ENCODE peak calls at places on chromosome 1, in four cellular contexts. S, M, V and K are unnamed samples.

GRCh38 chr1:246157516-246157915 is 349.6 kb downstream of the SMYD3 start:
- DNase-seq in S (no peak), M (no peak), V (no peak), K (no peak)

GRCh38 chr1:182340233-182341058 is 51.1 kb downstream of the GLUL start:
- DNase-seq in S (no peak), M (peak; percentile 7), V (no peak), K (no peak)

GRCh38 chr1:9303916-9304315 is 11.2 kb downstream of the SPSB1 start:
- DNase-seq in S (no peak), M (no peak), V (no peak), K (no peak)

GRCh38 chr1:72547412-72547811 is 265.1 kb upstream of the NEGR1 start:
- DNase-seq in S (no peak), M (no peak), V (no peak), K (no peak)

GRCh38 chr1:10217748-10218441 is 7.5 kb downstream of the KIF1B start:
- DNase-seq in S (no peak), M (no peak), V (no peak), K (no peak)

GRCh38 chr1:185345913-185346717 is 29.1 kb upstream of the IVNS1ABP start:
- DNase-seq in S (no peak), M (no peak), V (no peak), K (no peak)

GRCh38 chr1:25612421-25612820 is 4.2 kb upstream of the MAN1C1 start:
- DNase-seq in S (no peak), M (no peak), V (no peak), K (peak; percentile 26)

GRCh38 chr1:172932981-172933380 is 117.8 kb downstream of the TNFSF18 start:
- DNase-seq in S (no peak), M (no peak), V (no peak), K (no peak)

GRCh38 chr1:151130837-151131586 is 15.4 kb downstream of the SEMA6C start:
- DNase-seq in S (peak; percentile 92), M (peak; percentile 76), V (peak; percentile 94), K (no peak)

GRCh38 chr1:111857251-111857651 is 101.5 kb downstream of the DDX20 start:
- DNase-seq in S (no peak), M (peak; percentile 26), V (no peak), K (no peak)

GRCh38 chr1:164728719-164729118 is 169.7 kb downstream of the PBX1 start:
- DNase-seq in S (no peak), M (no peak), V (no peak), K (no peak)

GRCh38 chr1:56506314-56506743 is 73.0 kb downstream of the PLPP3 start:
- DNase-seq in S (no peak), M (no peak), V (peak; percentile 27), K (no peak)

GRCh38 chr1:185565314-185565713 is 168.9 kb upstream of the HMCN1 start:
- DNase-seq in S (no peak), M (no peak), V (no peak), K (no peak)

GRCh38 chr1:162977944-162978568 is 91.1 kb upstream of the RGS4 start:
- DNase-seq in S (no peak), M (no peak), V (no peak), K (no peak)

GRCh38 chr1:67760030-67760821 is 73.0 kb downstream of the GNG12 start:
- DNase-seq in S (no peak), M (peak; percentile 79), V (peak; percentile 63), K (no peak)

GRCh38 chr1:10651793-10652192 is 144.7 kb downstream of the CASZ1 start:
- DNase-seq in S (no peak), M (peak; percentile 55), V (no peak), K (no peak)

GRCh38 chr1:927234-927633 is 3.5 kb downstream of the SAMD11 start:
- DNase-seq in S (no peak), M (no peak), V (no peak), K (no peak)

GRCh38 chr1:186099362-186100064 is 275.5 kb downstream of the TPR start:
- DNase-seq in S (no peak), M (no peak), V (no peak), K (no peak)

GRCh38 chr1:61450454-61451213 is 274.3 kb downstream of the TM2D1 start:
- DNase-seq in S (no peak), M (no peak), V (no peak), K (no peak)

DNA sequence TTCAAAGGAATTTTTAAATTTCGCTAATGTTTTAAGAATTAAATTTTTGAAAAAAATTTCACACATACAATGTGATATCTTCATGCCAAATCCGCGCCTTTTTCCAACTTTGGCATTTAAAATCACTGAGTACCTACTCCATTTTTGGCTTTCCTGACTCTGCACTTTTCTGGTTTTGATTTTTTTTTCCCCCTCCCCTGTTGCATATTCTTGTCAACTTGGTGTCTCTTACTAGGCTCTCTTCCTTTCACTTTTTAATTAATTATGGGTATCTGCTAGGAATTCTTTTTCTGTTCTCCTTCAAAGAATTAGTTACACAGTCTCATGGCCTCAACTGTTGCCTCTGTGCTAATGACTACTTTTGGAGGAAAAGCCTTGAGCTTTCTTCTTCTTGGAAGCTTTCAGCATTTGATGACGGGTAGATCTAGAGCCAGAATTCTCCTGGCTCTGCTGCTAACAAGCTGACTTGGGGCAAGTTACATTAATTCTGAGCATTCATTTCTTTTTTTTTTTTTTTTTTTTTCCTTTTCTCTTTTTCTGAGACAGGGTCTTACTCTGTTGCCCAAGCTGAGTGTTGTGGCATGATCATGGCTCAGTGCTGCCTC is 1.8 kb downstream of the AGL start:
- DNase-seq in S (no peak), M (no peak), V (no peak), K (no peak)
- H3K27ac ChIP-seq in S (no peak overlapping the region), M (no peak overlapping the region), V (no peak overlapping the region), K (peak overlapping the region; percentile 88)

GRCh38 chr1:116152950-116153691 is 41.9 kb downstream of the MAB21L3 start:
- DNase-seq in S (no peak), M (peak; percentile 23), V (no peak), K (peak; percentile 72)

GRCh38 chr1:116152577-116152943 is 41.4 kb downstream of the MAB21L3 start:
- DNase-seq in S (no peak), M (no peak), V (no peak), K (no peak)

GRCh38 chr1:116153692-116154031 is 42.5 kb downstream of the MAB21L3 start:
- DNase-seq in S (no peak), M (no peak), V (no peak), K (no peak)

GRCh38 chr1:116150368-116150767 is 39.2 kb downstream of the MAB21L3 start:
- DNase-seq in S (no peak), M (no peak), V (no peak), K (peak; percentile 70)

DNA sequence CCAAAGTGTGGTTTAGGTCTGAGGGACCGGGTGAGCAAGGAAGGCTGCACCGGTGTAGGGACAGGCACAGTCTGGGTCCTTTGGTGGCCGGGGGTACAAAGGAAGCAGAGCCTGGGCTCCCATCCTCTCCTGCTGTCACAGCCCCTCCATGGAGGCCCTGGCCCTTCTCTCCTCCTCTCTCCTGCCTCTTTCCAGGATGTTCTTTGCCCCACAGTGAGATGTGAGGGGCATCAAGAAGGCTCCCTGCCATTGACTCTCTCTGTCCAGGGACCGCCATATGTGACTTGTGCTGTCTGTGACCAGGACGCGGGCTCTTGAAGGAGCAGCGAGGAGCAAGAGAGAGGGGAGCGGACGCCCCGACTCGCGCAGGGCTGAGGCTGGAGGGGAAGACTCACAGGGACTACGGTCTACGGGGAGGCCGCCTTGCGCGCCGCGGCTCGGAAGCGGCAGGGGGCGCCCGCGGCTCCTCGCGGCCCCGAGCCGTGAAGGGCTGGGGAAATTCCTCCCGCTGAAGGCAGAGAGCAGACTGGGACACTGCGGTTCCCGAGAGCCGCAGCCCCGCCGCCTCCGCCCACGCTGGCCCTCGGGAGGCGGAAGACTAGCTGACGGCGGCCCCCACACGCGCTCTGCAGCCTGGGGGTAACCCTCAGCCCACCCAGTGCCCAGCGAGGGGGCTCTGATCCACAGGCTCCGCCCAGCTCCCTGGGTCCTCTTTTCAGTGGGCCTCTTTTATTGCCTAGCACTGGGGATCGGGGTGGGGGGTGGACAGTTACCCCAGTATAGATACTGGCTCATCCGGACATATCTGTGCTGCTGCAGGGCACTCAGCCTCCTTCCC is 40.8 kb downstream of the MAB21L3 start:
- DNase-seq in S (peak; percentile 79), M (peak; percentile 80), V (peak; percentile 61), K (peak; percentile 93)
- TF ChIP-seq POLR2A in S (no peak), M (peak; percentile 54), V (no peak), K (no peak)

GRCh38 chr1:202007703-202008489 is 2.5 kb upstream of the ELF3 start:
- DNase-seq in S (no peak), M (peak; percentile 84), V (no peak), K (no peak)

GRCh38 chr1:202005958-202006357 is 4.4 kb upstream of the ELF3 start:
- DNase-seq in S (no peak), M (no peak), V (no peak), K (no peak)

GRCh38 chr1:202007279-202007678 is 3.1 kb upstream of the ELF3 start:
- DNase-seq in S (no peak), M (no peak), V (no peak), K (no peak)

GRCh38 chr1:202002447-202002846 is 7.9 kb upstream of the ELF3 start:
- DNase-seq in S (no peak), M (no peak), V (no peak), K (no peak)

GRCh38 chr1:202004711-202005110 is 5.7 kb upstream of the ELF3 start:
- DNase-seq in S (no peak), M (no peak), V (no peak), K (no peak)
- H3K36me3 ChIP-seq in S (peaks cover 69% of the 10 kb centered on the region), M (peaks cover 11% of the 10 kb centered on the region), V (no peaks in the 10 kb centered on the region), K (peaks cover 88% of the 10 kb centered on the region)

GRCh38 chr1:171117085-171117484 is 26.4 kb downstream of the FMO3 start:
- DNase-seq in S (no peak), M (no peak), V (no peak), K (no peak)
- H3K27ac ChIP-seq in S (no peak overlapping the region), M (no peak overlapping the region), V (no peak overlapping the region), K (no peak overlapping the region)